ENCODE peak calls at places on chromosome 12, in four cellular contexts. O, N, Y and L are unnamed samples.

GRCh38 chr12:51441583-51441982 is 17.0 kb downstream of the SLC4A8 start:
- DNase-seq in O (no peak), N (peak), Y (peak), L (peak)

GRCh38 chr12:47422656-47423055 is 283.2 kb downstream of the RPAP3 start:
- DNase-seq in O (no peak), N (no peak), Y (peak), L (no peak)

GRCh38 chr12:78316150-78316549 is 485.5 kb downstream of the NAV3 start:
- DNase-seq in O (no peak), N (no peak), Y (no peak), L (no peak)

GRCh38 chr12:65845751-65846537 is 21.7 kb downstream of the HMGA2 start:
- DNase-seq in O (no peak), N (no peak), Y (no peak), L (peak)

GRCh38 chr12:122855071-122855829 is 20.0 kb downstream of the HIP1R start:
- DNase-seq in O (no peak), N (no peak), Y (no peak), L (no peak)

GRCh38 chr12:77402726-77403125 is 337.4 kb upstream of the E2F7 start:
- DNase-seq in O (no peak), N (peak), Y (peak), L (peak)

GRCh38 chr12:26369588-26369987 is 174.2 kb downstream of the SSPN start:
- DNase-seq in O (no peak), N (peak), Y (peak), L (peak)

GRCh38 chr12:89212339-89212771 is 139.9 kb downstream of the DUSP6 start:
- DNase-seq in O (no peak), N (no peak), Y (no peak), L (no peak)

GRCh38 chr12:40559865-40560264 is 132.4 kb upstream of the CNTN1 start:
- DNase-seq in O (no peak), N (no peak), Y (no peak), L (no peak)

GRCh38 chr12:51848843-51849735 is 571 bp upstream of the FIGNL2 start:
- DNase-seq in O (no peak), N (no peak), Y (no peak), L (peak)

GRCh38 chr12:120639771-120640721 is at the start of gene CABP1:
- DNase-seq in O (peak), N (peak), Y (peak), L (peak)